ENCODE peak calls at places on chromosomes 12 and 14, in six cellular contexts. D is A549, Z is PC-3, C is ascending aorta, H is endodermal cell, U is adipocyte. L is an unnamed sample. For H3K4me1, the result is how much of the 10 kb centered on the place peaks cover.

GRCh38 chr14:63203618-63204406 is 431 bp upstream of the RHOJ start:
- DNase-seq in D (peak), Z (peak), C (peak), H (peak), U (peak), L (peak)

GRCh38 chr12:22467190-22467589 is 77.2 kb downstream of the C2CD5 start:
- DNase-seq in D (no peak), Z (no peak), C (no peak), H (no peak), U (peak), L (no peak)

GRCh38 chr12:128810182-128811127 is 13.3 kb downstream of the SLC15A4 start:
- DNase-seq in D (no peak), Z (no peak), C (peak), H (no peak), U (no peak), L (no peak)

GRCh38 chr12:130752692-130753230 is 36.7 kb upstream of the RIMBP2 start:
- DNase-seq in D (no peak), Z (no peak), C (no peak), H (peak), U (no peak), L (no peak)

GRCh38 chr14:104191409-104191997 is 53.1 kb downstream of the KIF26A start:
- DNase-seq in D (no peak), Z (no peak), C (no peak), H (no peak), U (no peak), L (no peak)

GRCh38 chr12:14771651-14772137 is 31.6 kb downstream of the WBP11 start:
- DNase-seq in D (peak), Z (no peak), C (no peak), H (peak), U (no peak), L (no peak)

GRCh38 chr12:24778486-24779304 is 170.2 kb downstream of the BCAT1 start:
- DNase-seq in D (peak), Z (peak), C (no peak), H (no peak), U (peak), L (no peak)

GRCh38 chr12:11653215-11653753 is 3.8 kb downstream of the ETV6 start:
- DNase-seq in D (no peak), Z (no peak), C (no peak), H (no peak), U (peak), L (no peak)

GRCh38 chr12:117854339-117855012 is 114.3 kb downstream of the KSR2 start:
- DNase-seq in D (peak), Z (peak), C (no peak), H (peak), U (peak), L (no peak)

GRCh38 chr14:23884541-23884904 is 69.0 kb upstream of the DHRS4 start:
- DNase-seq in D (no peak), Z (no peak), C (no peak), H (no peak), U (no peak), L (no peak)

DNA sequence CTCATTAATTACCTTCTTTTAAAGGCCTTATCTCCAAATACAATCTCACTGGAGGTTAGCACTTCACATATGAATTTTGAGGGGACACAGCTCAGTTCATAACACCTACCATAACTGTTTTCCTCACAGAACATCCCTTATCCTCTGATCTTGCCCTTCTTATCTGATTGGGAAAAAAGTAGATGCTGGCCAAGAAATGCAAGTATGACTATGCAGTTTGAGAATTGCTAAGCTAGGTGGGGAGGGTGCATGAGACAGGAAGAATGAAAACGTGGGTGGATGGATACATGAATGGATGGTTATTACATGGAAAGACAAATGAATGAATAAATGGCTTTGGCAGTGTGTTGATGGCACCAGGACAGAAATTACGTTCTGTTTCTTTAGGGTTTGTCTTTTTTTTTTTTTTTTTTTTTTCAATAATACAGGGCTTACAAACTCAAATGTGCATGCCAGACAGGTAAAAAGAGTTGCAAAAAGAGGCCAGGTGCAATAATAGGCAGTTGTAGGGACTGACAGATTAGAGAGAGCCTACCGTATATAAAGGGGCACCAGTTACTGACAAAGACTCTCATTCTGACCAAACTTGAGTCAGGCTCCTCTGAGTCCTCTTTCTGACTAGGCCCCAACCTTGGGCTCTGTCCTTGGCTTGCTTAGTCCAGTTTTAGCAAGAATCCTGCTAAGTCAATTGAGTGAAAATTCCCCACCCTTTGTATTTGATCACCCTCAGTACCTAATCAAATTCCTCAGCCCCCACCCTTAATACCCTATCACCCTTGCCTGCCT is 304.9 kb downstream of the ZFP36L1 start:
- DNase-seq in D (peak), Z (peak), C (no peak), H (no peak), U (peak), L (no peak)
- H3K4me1 ChIP-seq in D (under half), Z (under half), C (under half), H (under half), U (under half), L (under half)

GRCh38 chr12:20508362-20508761 is 140.0 kb downstream of the PDE3A start:
- DNase-seq in D (peak), Z (no peak), C (no peak), H (no peak), U (peak), L (no peak)
- H3K4me3 ChIP-seq in D (no peak), Z (no peak), C (no peak), H (no peak), U (no peak), L (no peak)

GRCh38 chr14:102937331-102938175 is 15.1 kb downstream of the AMN start:
- DNase-seq in D (no peak), Z (no peak), C (no peak), H (no peak), U (no peak), L (no peak)
- H3K4me1 ChIP-seq in D (under half), Z (under half), C (under half), H (under half), U (under half), L (under half)

DNA sequence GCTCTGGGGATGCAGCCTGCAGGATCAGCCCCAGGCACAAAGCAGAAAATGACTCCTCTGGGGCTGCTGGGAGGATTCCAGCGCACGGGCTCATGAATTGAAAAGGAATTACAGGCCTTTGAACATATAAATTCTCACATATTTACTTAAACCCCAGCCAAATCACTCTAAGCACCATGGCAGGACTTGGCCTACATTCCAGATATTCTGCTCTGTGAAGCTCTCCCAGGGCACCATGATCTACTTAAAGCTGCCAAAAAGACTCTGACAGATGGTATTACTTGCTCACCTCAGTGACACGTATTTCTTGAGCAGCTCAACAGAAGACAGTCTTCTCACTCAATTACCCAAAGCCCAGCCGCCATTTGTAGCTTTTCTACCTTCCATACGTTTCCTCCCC is 87.1 kb downstream of the ZFC3H1 start:
- DNase-seq in D (no peak), Z (no peak), C (no peak), H (no peak), U (peak), L (no peak)
- H3K4me3 ChIP-seq in D (no peak), Z (no peak), C (no peak), H (no peak), U (no peak), L (no peak)

GRCh38 chr14:61671086-61671485 is 24.2 kb upstream of the HIF1A start:
- DNase-seq in D (no peak), Z (no peak), C (no peak), H (no peak), U (no peak), L (no peak)

GRCh38 chr14:61672796-61673195 is 22.5 kb upstream of the HIF1A start:
- DNase-seq in D (no peak), Z (no peak), C (no peak), H (no peak), U (no peak), L (no peak)

GRCh38 chr14:61663312-61663974 is 31.9 kb upstream of the HIF1A start:
- DNase-seq in D (no peak), Z (no peak), C (no peak), H (no peak), U (peak), L (no peak)

GRCh38 chr14:61670576-61670975 is 24.7 kb upstream of the HIF1A start:
- DNase-seq in D (no peak), Z (no peak), C (no peak), H (no peak), U (no peak), L (no peak)

DNA sequence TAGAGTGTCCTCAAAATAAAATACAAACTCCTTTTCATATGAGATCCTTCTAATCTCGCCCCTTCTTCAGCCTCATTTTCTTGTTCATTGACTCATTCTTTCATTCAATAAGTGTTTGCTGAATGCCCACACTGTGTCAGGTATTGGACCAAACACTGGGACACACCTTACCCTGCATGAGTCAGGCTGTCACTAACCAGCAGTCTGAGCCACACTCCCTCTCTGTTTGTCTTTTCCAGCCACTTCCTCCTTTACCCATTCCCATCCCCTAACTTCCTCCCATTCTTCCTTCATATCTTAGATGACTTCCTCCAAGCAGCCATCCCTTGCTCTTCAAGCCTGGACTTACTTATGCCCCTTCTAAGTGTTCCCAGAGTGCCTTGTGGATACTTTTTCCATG is 27.0 kb upstream of the HIF1A start:
- DNase-seq in D (peak), Z (peak), C (no peak), H (no peak), U (no peak), L (no peak)
- H3K4me1 ChIP-seq in D (under half), Z (under half), C (under half), H (under half), U (under half), L (under half)

DNA sequence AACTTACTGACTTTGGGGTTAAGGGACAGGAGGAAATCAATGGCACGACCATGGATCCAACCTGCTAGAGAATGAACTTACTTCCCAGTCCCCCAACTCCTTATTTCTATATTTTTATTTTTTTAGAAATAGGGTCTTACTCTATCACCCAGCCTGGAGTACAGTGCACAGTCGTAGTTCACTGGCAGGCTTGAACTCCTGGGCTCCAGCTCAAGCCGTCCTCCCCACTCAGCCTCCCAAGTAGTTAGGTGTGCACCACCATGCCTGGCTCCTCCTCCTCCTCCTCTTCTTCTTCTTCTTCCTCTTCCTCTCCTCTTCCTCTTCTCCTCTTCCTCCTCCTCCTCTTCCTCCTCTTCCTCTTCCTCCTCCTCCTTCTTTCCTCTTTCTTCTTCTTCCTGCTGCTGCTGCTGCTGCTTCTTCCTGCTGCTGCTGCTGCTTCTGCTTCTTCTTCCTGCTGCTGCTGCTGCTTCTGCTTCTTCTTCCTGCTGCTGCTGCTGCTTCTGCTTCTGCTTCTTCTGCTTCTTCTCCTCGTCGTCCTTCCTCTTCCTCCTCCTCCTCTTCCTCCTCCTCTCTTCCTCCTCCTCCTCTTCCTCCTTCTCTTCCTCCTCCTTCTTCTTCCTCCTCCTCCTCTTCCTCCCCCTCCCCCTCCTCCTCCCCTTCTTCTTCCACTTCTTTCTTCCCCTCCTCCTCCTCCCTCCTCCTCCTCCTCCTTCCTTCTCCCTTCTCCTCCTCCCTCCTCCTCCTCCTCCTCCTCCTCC is 390.1 kb upstream of the RGS6 start:
- DNase-seq in D (no peak), Z (no peak), C (no peak), H (no peak), U (no peak), L (no peak)
- H3K4me3 ChIP-seq in D (no peak), Z (no peak), C (no peak), H (no peak), U (no peak), L (no peak)

DNA sequence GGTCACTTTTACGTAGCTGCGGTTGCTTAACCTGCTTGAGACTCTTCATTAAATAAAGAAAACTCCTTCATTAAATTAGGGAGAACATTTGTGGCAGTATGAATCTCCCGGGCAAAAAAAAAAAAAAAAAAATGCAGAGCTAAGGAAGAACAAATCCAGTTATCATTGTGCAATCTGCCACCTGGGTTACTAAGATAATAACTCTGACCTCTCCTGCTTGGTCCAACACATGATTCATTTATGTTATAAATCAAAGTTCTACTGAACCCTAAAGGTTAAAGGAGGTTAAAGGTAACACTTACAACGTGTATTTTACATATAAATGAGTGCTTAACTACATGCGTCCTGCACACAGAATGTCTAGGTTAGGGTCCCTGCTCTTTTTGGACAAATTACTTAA is 4.3 kb downstream of the TGFB3 start:
- DNase-seq in D (no peak), Z (no peak), C (no peak), H (no peak), U (no peak), L (no peak)
- H3K4me1 ChIP-seq in D (under half), Z (under half), C (under half), H (under half), U (under half), L (under half)

GRCh38 chr12:93804392-93805179 is 127.4 kb downstream of the CRADD start:
- DNase-seq in D (no peak), Z (no peak), C (no peak), H (no peak), U (no peak), L (no peak)
- H3K4me3 ChIP-seq in D (no peak), Z (no peak), C (no peak), H (no peak), U (peak), L (no peak)

L was measured in mucosa of descending colon.